ENCODE peak calls at places on chromosomes 5 and 9, in five cellular contexts. H is uterus, Q is NCI-H2107, G is adipocyte, I is D341Med. E is an unnamed sample.

GRCh38 chr9:36847781-36848673 is 186.0 kb downstream of the PAX5 start:
- DNase-seq in H (no peak), I (no peak), G (no peak), Q (peak), E (no peak)

GRCh38 chr5:132456553-132457361 is 33.8 kb downstream of the IRF1 start:
- DNase-seq in I (no peak), H (no peak), Q (no peak), G (peak), E (peak)

GRCh38 chr5:30845194-30845593 is 348.3 kb upstream of the CDH6 start:
- DNase-seq in G (no peak), H (no peak), I (no peak), Q (no peak), E (no peak)

GRCh38 chr5:109304323-109304722 is 105.5 kb downstream of the PJA2 start:
- DNase-seq in I (no peak), H (no peak), Q (no peak), G (no peak), E (no peak)

GRCh38 chr9:22124263-22125011 is 115.3 kb upstream of the CDKN2B start:
- DNase-seq in G (no peak), H (no peak), Q (no peak), I (no peak), E (no peak)

GRCh38 chr9:127353882-127354281 is 43.1 kb upstream of the SLC2A8 start:
- DNase-seq in H (no peak), Q (no peak), G (no peak), I (no peak), E (no peak)

GRCh38 chr9:134179595-134179917 is 15.2 kb upstream of the RNU6ATAC start:
- DNase-seq in H (no peak), Q (no peak), G (no peak), I (no peak), E (no peak)

GRCh38 chr5:134227259-134227658 is 1.4 kb upstream of the PPP2CA start:
- DNase-seq in H (peak), G (peak), Q (no peak), I (no peak), E (no peak)

GRCh38 chr9:96376926-96377874 is 6.3 kb downstream of the SLC35D2 start:
- DNase-seq in G (peak), I (no peak), Q (no peak), H (no peak), E (no peak)

GRCh38 chr9:126788631-126789349 is 16.1 kb upstream of the ZBTB43 start:
- DNase-seq in I (no peak), H (no peak), G (peak), Q (no peak), E (no peak)

GRCh38 chr5:109987355-109987754 is 297.6 kb downstream of the MAN2A1 start:
- DNase-seq in G (peak), Q (no peak), I (no peak), H (no peak), E (no peak)

GRCh38 chr9:98241357-98242104 is 13.9 kb downstream of the TBC1D2 start:
- DNase-seq in I (no peak), Q (no peak), G (no peak), H (no peak), E (no peak)

GRCh38 chr5:164934039-164934438 is 1428.6 kb downstream of the MAT2B start:
- DNase-seq in H (no peak), Q (no peak), I (no peak), G (no peak), E (no peak)

GRCh38 chr9:72210522-72210921 is 61.3 kb downstream of the GDA start:
- DNase-seq in Q (no peak), G (no peak), H (no peak), I (no peak), E (no peak)

E was measured in right atrium auricular region.